ENCODE peak calls at places on chromosomes 12 and 14, in eight cellular contexts. One of them, this sample, is unnamed.

GRCh38 chr12:118402251-118402650 is 25.9 kb downstream of the SUDS3 start:
- DNase-seq in T-cell: no peak
- DNase-seq in EH: peak
- DNase-seq in myocyte: peak
- DNase-seq in stromal cell of bone marrow: peak
- DNase-seq in mesendoderm: no peak
- DNase-seq in AG09319: peak
- DNase-seq in AG10803: peak
- DNase-seq in this sample: no peak

GRCh38 chr12:3964404-3964803 is 91.2 kb upstream of the PARP11 start:
- DNase-seq in mesendoderm: peak
- DNase-seq in AG10803: no peak
- DNase-seq in T-cell: no peak
- DNase-seq in myocyte: peak
- DNase-seq in stromal cell of bone marrow: no peak
- DNase-seq in AG09319: no peak
- DNase-seq in EH: peak
- DNase-seq in this sample: peak

GRCh38 chr12:107429006-107429698 is 256.4 kb upstream of the PWP1 start:
- DNase-seq in AG10803: no peak
- DNase-seq in EH: no peak
- DNase-seq in AG09319: no peak
- DNase-seq in myocyte: no peak
- DNase-seq in stromal cell of bone marrow: no peak
- DNase-seq in T-cell: no peak
- DNase-seq in mesendoderm: no peak
- DNase-seq in this sample: no peak

GRCh38 chr12:113359939-113360748 is 1.8 kb downstream of the PLBD2 start:
- DNase-seq in T-cell: no peak
- DNase-seq in EH: peak
- DNase-seq in AG10803: peak
- DNase-seq in myocyte: peak
- DNase-seq in AG09319: no peak
- DNase-seq in mesendoderm: peak
- DNase-seq in stromal cell of bone marrow: peak
- DNase-seq in this sample: no peak

GRCh38 chr12:52041032-52041431 is 10.2 kb upstream of the NR4A1 start:
- DNase-seq in AG09319: no peak
- DNase-seq in myocyte: no peak
- DNase-seq in mesendoderm: no peak
- DNase-seq in AG10803: no peak
- DNase-seq in stromal cell of bone marrow: no peak
- DNase-seq in EH: no peak
- DNase-seq in T-cell: no peak
- DNase-seq in this sample: no peak

GRCh38 chr14:67965684-67966083 is 146.1 kb downstream of the RAD51B start:
- DNase-seq in mesendoderm: no peak
- DNase-seq in T-cell: no peak
- DNase-seq in stromal cell of bone marrow: no peak
- DNase-seq in EH: no peak
- DNase-seq in AG09319: no peak
- DNase-seq in AG10803: no peak
- DNase-seq in myocyte: no peak
- DNase-seq in this sample: no peak

GRCh38 chr12:56758728-56759269 is 4.3 kb upstream of the HSD17B6 start:
- DNase-seq in T-cell: no peak
- DNase-seq in mesendoderm: no peak
- DNase-seq in AG10803: no peak
- DNase-seq in AG09319: no peak
- DNase-seq in EH: no peak
- DNase-seq in stromal cell of bone marrow: no peak
- DNase-seq in myocyte: no peak
- DNase-seq in this sample: no peak

GRCh38 chr12:3175238-3175637 is 98.1 kb downstream of the TSPAN9 start:
- DNase-seq in T-cell: no peak
- DNase-seq in mesendoderm: no peak
- DNase-seq in EH: no peak
- DNase-seq in stromal cell of bone marrow: no peak
- DNase-seq in AG09319: no peak
- DNase-seq in myocyte: no peak
- DNase-seq in AG10803: no peak
- DNase-seq in this sample: no peak

GRCh38 chr14:35438910-35439713 is 34.6 kb upstream of the NFKBIA start:
- DNase-seq in T-cell: no peak
- DNase-seq in myocyte: no peak
- DNase-seq in stromal cell of bone marrow: no peak
- DNase-seq in AG09319: no peak
- DNase-seq in mesendoderm: peak
- DNase-seq in EH: peak
- DNase-seq in AG10803: no peak
- DNase-seq in this sample: no peak

GRCh38 chr14:68246074-68246980 is 426.7 kb downstream of the RAD51B start:
- DNase-seq in mesendoderm: peak
- DNase-seq in AG10803: no peak
- DNase-seq in EH: peak
- DNase-seq in T-cell: no peak
- DNase-seq in stromal cell of bone marrow: no peak
- DNase-seq in AG09319: no peak
- DNase-seq in myocyte: peak
- DNase-seq in this sample: no peak

GRCh38 chr14:100279563-100279962 is 26.7 kb downstream of the SLC25A29 start:
- DNase-seq in myocyte: no peak
- DNase-seq in mesendoderm: no peak
- DNase-seq in AG10803: no peak
- DNase-seq in T-cell: no peak
- DNase-seq in AG09319: no peak
- DNase-seq in stromal cell of bone marrow: no peak
- DNase-seq in EH: no peak
- DNase-seq in this sample: no peak

GRCh38 chr12:15662303-15662980 is 126.7 kb downstream of the EPS8 start:
- DNase-seq in AG10803: peak
- DNase-seq in mesendoderm: no peak
- DNase-seq in myocyte: peak
- DNase-seq in EH: peak
- DNase-seq in T-cell: no peak
- DNase-seq in AG09319: peak
- DNase-seq in stromal cell of bone marrow: peak
- DNase-seq in this sample: no peak

GRCh38 chr14:100669011-100669412 is 57.7 kb upstream of the DLK1 start:
- DNase-seq in EH: no peak
- DNase-seq in AG09319: no peak
- DNase-seq in stromal cell of bone marrow: no peak
- DNase-seq in myocyte: no peak
- DNase-seq in AG10803: no peak
- DNase-seq in mesendoderm: no peak
- DNase-seq in T-cell: no peak
- DNase-seq in this sample: no peak

GRCh38 chr12:114166360-114166759 is 200.2 kb upstream of the RBM19 start:
- DNase-seq in T-cell: no peak
- DNase-seq in stromal cell of bone marrow: peak
- DNase-seq in EH: peak
- DNase-seq in AG10803: peak
- DNase-seq in mesendoderm: peak
- DNase-seq in myocyte: no peak
- DNase-seq in AG09319: no peak
- DNase-seq in this sample: peak

GRCh38 chr12:91958816-91959215 is 186.8 kb downstream of the BTG1 start:
- DNase-seq in myocyte: peak
- DNase-seq in AG09319: no peak
- DNase-seq in stromal cell of bone marrow: no peak
- DNase-seq in EH: peak
- DNase-seq in AG10803: peak
- DNase-seq in T-cell: no peak
- DNase-seq in mesendoderm: peak
- DNase-seq in this sample: peak

GRCh38 chr14:95431199-95432145 is 85.0 kb downstream of the SYNE3 start:
- DNase-seq in AG09319: no peak
- DNase-seq in EH: no peak
- DNase-seq in myocyte: no peak
- DNase-seq in stromal cell of bone marrow: no peak
- DNase-seq in T-cell: no peak
- DNase-seq in mesendoderm: peak
- DNase-seq in AG10803: peak
- DNase-seq in this sample: peak

GRCh38 chr14:64501326-64502171 is 2.1 kb downstream of the ZBTB25 start:
- DNase-seq in mesendoderm: peak
- DNase-seq in EH: peak
- DNase-seq in stromal cell of bone marrow: peak
- DNase-seq in T-cell: peak
- DNase-seq in AG10803: peak
- DNase-seq in myocyte: peak
- DNase-seq in AG09319: no peak
- DNase-seq in this sample: peak

GRCh38 chr12:1034726-1035457 is 43.9 kb downstream of the ERC1 start:
- DNase-seq in EH: no peak
- DNase-seq in myocyte: no peak
- DNase-seq in mesendoderm: no peak
- DNase-seq in AG09319: no peak
- DNase-seq in T-cell: no peak
- DNase-seq in stromal cell of bone marrow: no peak
- DNase-seq in AG10803: no peak
- DNase-seq in this sample: no peak

GRCh38 chr12:76272292-76272691 is 75.9 kb downstream of the BBS10 start:
- DNase-seq in myocyte: no peak
- DNase-seq in AG09319: no peak
- DNase-seq in stromal cell of bone marrow: no peak
- DNase-seq in EH: no peak
- DNase-seq in T-cell: no peak
- DNase-seq in mesendoderm: no peak
- DNase-seq in AG10803: no peak
- DNase-seq in this sample: no peak

GRCh38 chr14:60349663-60350365 is 100.8 kb downstream of the PPM1A start:
- DNase-seq in stromal cell of bone marrow: peak
- DNase-seq in T-cell: no peak
- DNase-seq in mesendoderm: peak
- DNase-seq in AG09319: peak
- DNase-seq in EH: peak
- DNase-seq in myocyte: peak
- DNase-seq in AG10803: peak
- DNase-seq in this sample: no peak

GRCh38 chr12:1691123-1692007 is 495 bp downstream of the ADIPOR2 start:
- DNase-seq in myocyte: peak
- DNase-seq in EH: peak
- DNase-seq in AG09319: no peak
- DNase-seq in stromal cell of bone marrow: no peak
- DNase-seq in mesendoderm: peak
- DNase-seq in T-cell: peak
- DNase-seq in AG10803: peak
- DNase-seq in this sample: peak

GRCh38 chr12:132324841-132325732 is 4.3 kb downstream of the GALNT9 start:
- DNase-seq in AG10803: no peak
- DNase-seq in myocyte: no peak
- DNase-seq in EH: no peak
- DNase-seq in mesendoderm: no peak
- DNase-seq in AG09319: no peak
- DNase-seq in T-cell: no peak
- DNase-seq in stromal cell of bone marrow: no peak
- DNase-seq in this sample: no peak

GRCh38 chr14:83071888-83072501 is 1538.3 kb upstream of the SEL1L start:
- DNase-seq in stromal cell of bone marrow: peak
- DNase-seq in mesendoderm: peak
- DNase-seq in EH: no peak
- DNase-seq in AG10803: no peak
- DNase-seq in AG09319: no peak
- DNase-seq in T-cell: no peak
- DNase-seq in myocyte: peak
- DNase-seq in this sample: no peak

GRCh38 chr14:80136358-80136757 is 74.9 kb downstream of the DIO2 start:
- DNase-seq in EH: no peak
- DNase-seq in mesendoderm: peak
- DNase-seq in stromal cell of bone marrow: no peak
- DNase-seq in myocyte: no peak
- DNase-seq in AG09319: no peak
- DNase-seq in AG10803: no peak
- DNase-seq in T-cell: no peak
- DNase-seq in this sample: no peak

GRCh38 chr14:76644875-76645518 is 116.3 kb upstream of the VASH1 start:
- DNase-seq in T-cell: no peak
- DNase-seq in stromal cell of bone marrow: peak
- DNase-seq in EH: peak
- DNase-seq in mesendoderm: peak
- DNase-seq in AG10803: peak
- DNase-seq in AG09319: no peak
- DNase-seq in myocyte: peak
- DNase-seq in this sample: peak

GRCh38 chr14:104130974-104131651 is 7.3 kb upstream of the KIF26A start:
- DNase-seq in AG09319: no peak
- DNase-seq in mesendoderm: peak
- DNase-seq in T-cell: no peak
- DNase-seq in stromal cell of bone marrow: no peak
- DNase-seq in AG10803: peak
- DNase-seq in myocyte: peak
- DNase-seq in EH: peak
- DNase-seq in this sample: peak

GRCh38 chr12:19273482-19274330 is 144.2 kb downstream of the PLEKHA5 start:
- DNase-seq in AG10803: peak
- DNase-seq in AG09319: peak
- DNase-seq in mesendoderm: peak
- DNase-seq in T-cell: peak
- DNase-seq in stromal cell of bone marrow: peak
- DNase-seq in myocyte: peak
- DNase-seq in EH: peak
- DNase-seq in this sample: peak

GRCh38 chr14:72613196-72613974 is 280.5 kb downstream of the DPF3 start:
- DNase-seq in myocyte: peak
- DNase-seq in EH: peak
- DNase-seq in mesendoderm: no peak
- DNase-seq in AG09319: no peak
- DNase-seq in AG10803: no peak
- DNase-seq in T-cell: no peak
- DNase-seq in stromal cell of bone marrow: no peak
- DNase-seq in this sample: peak

GRCh38 chr14:71482701-71483100 is 449.5 kb upstream of the RGS6 start:
- DNase-seq in EH: peak
- DNase-seq in stromal cell of bone marrow: no peak
- DNase-seq in myocyte: no peak
- DNase-seq in AG09319: no peak
- DNase-seq in AG10803: peak
- DNase-seq in T-cell: no peak
- DNase-seq in mesendoderm: no peak
- DNase-seq in this sample: no peak

GRCh38 chr14:33657478-33657877 is 293.4 kb downstream of the EGLN3 start:
- DNase-seq in mesendoderm: no peak
- DNase-seq in AG09319: no peak
- DNase-seq in EH: peak
- DNase-seq in T-cell: no peak
- DNase-seq in AG10803: no peak
- DNase-seq in myocyte: peak
- DNase-seq in stromal cell of bone marrow: peak
- DNase-seq in this sample: no peak

GRCh38 chr12:52356762-52357580 is 10.3 kb downstream of the KRT85 start:
- DNase-seq in EH: no peak
- DNase-seq in AG09319: no peak
- DNase-seq in myocyte: no peak
- DNase-seq in AG10803: no peak
- DNase-seq in stromal cell of bone marrow: no peak
- DNase-seq in T-cell: no peak
- DNase-seq in mesendoderm: no peak
- DNase-seq in this sample: peak

GRCh38 chr12:18703326-18703725 is 34.5 kb downstream of the PLCZ1 start:
- DNase-seq in myocyte: no peak
- DNase-seq in AG09319: no peak
- DNase-seq in T-cell: no peak
- DNase-seq in mesendoderm: no peak
- DNase-seq in EH: no peak
- DNase-seq in AG10803: no peak
- DNase-seq in stromal cell of bone marrow: no peak
- DNase-seq in this sample: no peak

GRCh38 chr12:132661972-132662371 is 25.2 kb downstream of the POLE start:
- DNase-seq in stromal cell of bone marrow: no peak
- DNase-seq in AG10803: no peak
- DNase-seq in AG09319: no peak
- DNase-seq in mesendoderm: no peak
- DNase-seq in T-cell: no peak
- DNase-seq in myocyte: peak
- DNase-seq in EH: no peak
- DNase-seq in this sample: no peak

GRCh38 chr12:78584695-78585094 is 279.9 kb upstream of the SYT1 start:
- DNase-seq in T-cell: no peak
- DNase-seq in AG09319: no peak
- DNase-seq in stromal cell of bone marrow: no peak
- DNase-seq in EH: peak
- DNase-seq in mesendoderm: peak
- DNase-seq in myocyte: no peak
- DNase-seq in AG10803: peak
- DNase-seq in this sample: peak